ENCODE peak calls at places on chromosomes 13 and 19, in seven cellular contexts. M, P, O, K, N, I and Z are unnamed samples.

GRCh38 chr13:29550589-29550988 is 44.9 kb downstream of the SLC7A1 start:
- DNase-seq in M (no peak), P (no peak), O (no peak), K (no peak), N (no peak), I (peak), Z (peak)

GRCh38 chr19:19062454-19063182 is 1.2 kb upstream of the SLC25A42 start:
- DNase-seq in M (no peak), P (no peak), O (peak), K (no peak), N (peak), I (peak), Z (peak)

GRCh38 chr19:44576843-44577565 is 36.4 kb upstream of the IGSF23 start:
- DNase-seq in M (peak), P (peak), O (peak), K (peak), N (peak), I (peak), Z (peak)

GRCh38 chr13:84946144-84946543 is 853.1 kb downstream of the SLITRK6 start:
- DNase-seq in M (no peak), P (no peak), O (no peak), K (no peak), N (no peak), I (no peak), Z (no peak)

GRCh38 chr13:31947105-31947504 is 84.5 kb upstream of the FRY start:
- DNase-seq in M (no peak), P (peak), O (no peak), K (no peak), N (no peak), I (no peak), Z (no peak)

GRCh38 chr13:102846261-102847015 is 606 bp downstream of the ERCC5 start:
- DNase-seq in M (peak), P (peak), O (peak), K (peak), N (peak), I (peak), Z (peak)

GRCh38 chr19:46718157-46718933 is 1.4 kb upstream of the PRKD2 start:
- DNase-seq in M (peak), P (no peak), O (no peak), K (peak), N (peak), I (no peak), Z (no peak)

GRCh38 chr13:31322702-31323101 is 122.9 kb downstream of the B3GLCT start:
- DNase-seq in M (no peak), P (no peak), O (no peak), K (no peak), N (no peak), I (no peak), Z (no peak)

GRCh38 chr19:35753634-35754364 is 3.0 kb downstream of the HSPB6 start:
- DNase-seq in M (no peak), P (no peak), O (no peak), K (no peak), N (no peak), I (no peak), Z (no peak)

GRCh38 chr13:47672982-47673670 is 327.9 kb downstream of the SUCLA2 start:
- DNase-seq in M (no peak), P (no peak), O (no peak), K (no peak), N (no peak), I (peak), Z (peak)

GRCh38 chr19:57068921-57069697 is 50.7 kb upstream of the USP29 start:
- DNase-seq in M (peak), P (no peak), O (peak), K (peak), N (no peak), I (no peak), Z (no peak)

GRCh38 chr19:19657397-19657783 is 6.1 kb downstream of the ATP13A1 start:
- DNase-seq in M (peak), P (no peak), O (peak), K (no peak), N (no peak), I (no peak), Z (no peak)

GRCh38 chr19:14300281-14300680 is 81.0 kb upstream of the ADGRE5 start:
- DNase-seq in M (no peak), P (no peak), O (no peak), K (peak), N (no peak), I (no peak), Z (no peak)

GRCh38 chr13:31394491-31394890 is 194.7 kb downstream of the B3GLCT start:
- DNase-seq in M (no peak), P (no peak), O (no peak), K (no peak), N (peak), I (no peak), Z (peak)

GRCh38 chr13:22561581-22561980 is 619.2 kb upstream of the SGCG start:
- DNase-seq in M (no peak), P (no peak), O (no peak), K (no peak), N (no peak), I (no peak), Z (no peak)

GRCh38 chr19:7833225-7834156 is 3.5 kb downstream of the EVI5L start:
- DNase-seq in M (no peak), P (no peak), O (no peak), K (peak), N (no peak), I (peak), Z (peak)

GRCh38 chr19:38617764-38618589 is at the start of gene MAP4K1:
- DNase-seq in M (peak), P (peak), O (no peak), K (peak), N (peak), I (no peak), Z (no peak)

GRCh38 chr19:14113762-14114414 is 3.7 kb downstream of the PRKACA start:
- DNase-seq in M (peak), P (no peak), O (no peak), K (peak), N (no peak), I (no peak), Z (no peak)

GRCh38 chr19:44581288-44581687 is 32.1 kb upstream of the IGSF23 start:
- DNase-seq in M (no peak), P (no peak), O (no peak), K (peak), N (no peak), I (no peak), Z (no peak)

GRCh38 chr13:87274209-87274819 is 396.9 kb upstream of the SLITRK5 start:
- DNase-seq in M (peak), P (peak), O (peak), K (peak), N (peak), I (peak), Z (peak)

GRCh38 chr19:28039677-28040381 is 1173.1 kb downstream of the UQCRFS1 start:
- DNase-seq in M (no peak), P (no peak), O (no peak), K (no peak), N (no peak), I (no peak), Z (no peak)

GRCh38 chr13:38693641-38694040 is 6.8 kb downstream of the FREM2 start:
- DNase-seq in M (no peak), P (peak), O (no peak), K (no peak), N (no peak), I (no peak), Z (no peak)

GRCh38 chr19:18153555-18154134 is 682 bp downstream of the PIK3R2 start:
- DNase-seq in M (no peak), P (peak), O (no peak), K (peak), N (peak), I (no peak), Z (no peak)

GRCh38 chr13:30971575-30971974 is 39.1 kb downstream of the TEX26 start:
- DNase-seq in M (no peak), P (no peak), O (no peak), K (no peak), N (no peak), I (peak), Z (no peak)

GRCh38 chr13:80975903-80976302 is 635.0 kb upstream of the SPRY2 start:
- DNase-seq in M (no peak), P (no peak), O (no peak), K (no peak), N (no peak), I (no peak), Z (no peak)

GRCh38 chr13:107144432-107144831 is 576.5 kb upstream of the ARGLU1 start:
- DNase-seq in M (no peak), P (no peak), O (no peak), K (no peak), N (no peak), I (peak), Z (peak)

GRCh38 chr13:73870970-73871935 is 263.0 kb downstream of the KLF12 start:
- DNase-seq in M (no peak), P (no peak), O (no peak), K (no peak), N (no peak), I (peak), Z (peak)

GRCh38 chr19:42246869-42247630 is 4.6 kb upstream of the GSK3A start:
- DNase-seq in M (no peak), P (no peak), O (no peak), K (no peak), N (no peak), I (no peak), Z (no peak)

GRCh38 chr19:57978586-57979289 is 4.4 kb upstream of the C19orf18 start:
- DNase-seq in M (no peak), P (no peak), O (no peak), K (no peak), N (no peak), I (peak), Z (peak)

GRCh38 chr13:99642841-99643240 is 141.6 kb downstream of the TM9SF2 start:
- DNase-seq in M (peak), P (no peak), O (no peak), K (no peak), N (no peak), I (no peak), Z (no peak)

GRCh38 chr19:38020331-38020730 is 113.3 kb downstream of the SIPA1L3 start:
- DNase-seq in M (no peak), P (no peak), O (no peak), K (no peak), N (no peak), I (no peak), Z (no peak)

GRCh38 chr19:35216026-35216832 is 12.3 kb downstream of the FAM187B start:
- DNase-seq in M (no peak), P (no peak), O (no peak), K (no peak), N (peak), I (peak), Z (no peak)

GRCh38 chr13:23021921-23022320 is 158.9 kb upstream of the SGCG start:
- DNase-seq in M (no peak), P (no peak), O (no peak), K (no peak), N (no peak), I (no peak), Z (no peak)

GRCh38 chr19:46426506-46427162 is 2.1 kb downstream of the PNMA8C start:
- DNase-seq in M (peak), P (peak), O (peak), K (peak), N (no peak), I (peak), Z (peak)

GRCh38 chr13:112154301-112155060 is 87.5 kb downstream of the SOX1 start:
- DNase-seq in M (no peak), P (no peak), O (no peak), K (no peak), N (no peak), I (no peak), Z (no peak)

GRCh38 chr13:112160558-112160957 is 93.6 kb downstream of the SOX1 start:
- DNase-seq in M (no peak), P (no peak), O (no peak), K (peak), N (no peak), I (no peak), Z (no peak)

GRCh38 chr13:112158961-112159360 is 92.0 kb downstream of the SOX1 start:
- DNase-seq in M (no peak), P (no peak), O (no peak), K (no peak), N (no peak), I (no peak), Z (no peak)

GRCh38 chr13:112161441-112162301 is 94.7 kb downstream of the SOX1 start:
- DNase-seq in M (no peak), P (no peak), O (no peak), K (no peak), N (no peak), I (no peak), Z (no peak)

GRCh38 chr13:112159575-112160547 is 92.9 kb downstream of the SOX1 start:
- DNase-seq in M (no peak), P (no peak), O (no peak), K (peak), N (no peak), I (no peak), Z (no peak)
- TF ChIP-seq CTCF in M (no peak), P (no peak), O (no peak), K (no peak), N (no peak), I (no peak), Z (no peak)

DNA sequence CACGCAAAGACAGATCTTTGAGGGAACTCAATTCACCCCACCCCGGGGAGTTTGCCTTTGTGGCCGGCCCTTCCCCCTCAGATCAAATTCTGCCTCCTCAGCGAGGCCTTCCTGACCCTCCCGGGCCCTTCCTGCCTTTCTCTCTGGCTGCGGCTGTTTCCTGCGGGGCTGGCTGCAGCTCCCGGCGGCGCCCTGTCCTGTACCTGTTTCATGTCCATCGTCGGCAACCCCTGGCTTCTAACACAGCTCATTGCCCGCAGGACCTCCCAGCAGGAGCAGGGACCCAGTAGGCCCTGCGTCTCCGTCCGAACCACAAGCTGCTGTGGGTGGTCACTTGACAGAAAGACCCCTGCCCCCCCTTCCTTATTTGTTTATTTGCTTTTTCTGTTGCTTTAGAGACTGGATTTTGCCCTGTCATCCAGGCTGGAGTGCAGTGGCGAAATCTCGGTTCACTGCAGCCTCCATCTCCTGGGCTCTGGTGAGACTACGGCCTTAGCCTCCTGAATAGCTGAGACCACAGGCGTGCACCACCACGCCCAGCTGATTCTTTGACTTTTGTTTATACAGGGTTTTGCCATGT is 7.7 kb upstream of the PTBP1 start:
- DNase-seq in M (peak), P (no peak), O (peak), K (no peak), N (no peak), I (no peak), Z (no peak)
- H3K4me3 ChIP-seq in M (no peak), P (no peak), O (no peak), K (no peak), N (no peak), I (no peak), Z (no peak)

DNA sequence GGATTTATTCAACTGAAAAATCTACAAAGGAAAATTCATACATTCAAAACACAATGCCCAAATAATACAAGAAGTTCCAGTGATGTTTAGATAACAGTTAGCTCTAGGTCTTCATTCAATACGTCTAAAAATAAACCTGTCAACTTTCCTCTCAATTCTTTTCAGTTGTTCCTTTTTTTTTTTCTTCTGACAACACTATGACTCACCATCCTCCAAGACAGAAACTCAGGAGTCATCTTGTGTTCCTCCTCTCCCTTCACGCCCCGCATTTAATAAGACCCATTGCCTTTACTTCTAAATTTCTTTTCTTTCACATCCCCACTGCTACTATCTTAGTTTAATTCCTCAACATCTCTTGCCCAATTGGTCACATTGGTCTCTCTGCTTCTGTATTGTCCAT is 759.9 kb downstream of the GPC5 start:
- DNase-seq in M (no peak), P (no peak), O (no peak), K (no peak), N (no peak), I (peak), Z (peak)
- TF ChIP-seq CTCF in M (no peak), P (no peak), O (no peak), K (no peak), N (no peak), I (no peak), Z (no peak)

GRCh38 chr19:2634960-2635359 is 67.5 kb downstream of the GNG7 start:
- DNase-seq in M (no peak), P (no peak), O (no peak), K (no peak), N (no peak), I (no peak), Z (no peak)
- H3K4me3 ChIP-seq in M (no peak), P (peak), O (no peak), K (no peak), N (no peak), I (no peak), Z (no peak)

GRCh38 chr13:97258801-97259200 is 36.7 kb downstream of the MBNL2 start:
- DNase-seq in M (no peak), P (no peak), O (no peak), K (no peak), N (no peak), I (peak), Z (peak)

GRCh38 chr13:97256343-97256783 is 34.2 kb downstream of the MBNL2 start:
- DNase-seq in M (no peak), P (peak), O (no peak), K (no peak), N (no peak), I (peak), Z (peak)

GRCh38 chr13:97259787-97260641 is 37.9 kb downstream of the MBNL2 start:
- DNase-seq in M (no peak), P (no peak), O (no peak), K (no peak), N (no peak), I (peak), Z (peak)

GRCh38 chr13:97257228-97257755 is 35.2 kb downstream of the MBNL2 start:
- DNase-seq in M (no peak), P (no peak), O (no peak), K (no peak), N (no peak), I (peak), Z (no peak)

GRCh38 chr13:97257800-97258799 is 36.0 kb downstream of the MBNL2 start:
- DNase-seq in M (no peak), P (peak), O (peak), K (no peak), N (peak), I (peak), Z (peak)
- TF ChIP-seq CTCF in M (no peak), P (no peak), O (peak), K (no peak), N (no peak), I (peak), Z (peak)

GRCh38 chr19:49339364-49340068 is 4.3 kb downstream of the CD37 start:
- DNase-seq in M (no peak), P (peak), O (peak), K (peak), N (no peak), I (peak), Z (peak)

GRCh38 chr19:49340865-49341718 is 5.9 kb downstream of the CD37 start:
- DNase-seq in M (no peak), P (peak), O (no peak), K (no peak), N (no peak), I (no peak), Z (no peak)

GRCh38 chr19:49338691-49339363 is 3.6 kb downstream of the CD37 start:
- DNase-seq in M (peak), P (peak), O (peak), K (peak), N (no peak), I (peak), Z (peak)

GRCh38 chr19:49342291-49342721 is 7.1 kb downstream of the CD37 start:
- DNase-seq in M (no peak), P (no peak), O (no peak), K (no peak), N (no peak), I (no peak), Z (no peak)

GRCh38 chr19:49340069-49340864 is 5.1 kb downstream of the CD37 start:
- DNase-seq in M (peak), P (peak), O (peak), K (peak), N (no peak), I (peak), Z (no peak)
- H3K4me3 ChIP-seq in M (no peak), P (peak), O (no peak), K (no peak), N (no peak), I (no peak), Z (no peak)

DNA sequence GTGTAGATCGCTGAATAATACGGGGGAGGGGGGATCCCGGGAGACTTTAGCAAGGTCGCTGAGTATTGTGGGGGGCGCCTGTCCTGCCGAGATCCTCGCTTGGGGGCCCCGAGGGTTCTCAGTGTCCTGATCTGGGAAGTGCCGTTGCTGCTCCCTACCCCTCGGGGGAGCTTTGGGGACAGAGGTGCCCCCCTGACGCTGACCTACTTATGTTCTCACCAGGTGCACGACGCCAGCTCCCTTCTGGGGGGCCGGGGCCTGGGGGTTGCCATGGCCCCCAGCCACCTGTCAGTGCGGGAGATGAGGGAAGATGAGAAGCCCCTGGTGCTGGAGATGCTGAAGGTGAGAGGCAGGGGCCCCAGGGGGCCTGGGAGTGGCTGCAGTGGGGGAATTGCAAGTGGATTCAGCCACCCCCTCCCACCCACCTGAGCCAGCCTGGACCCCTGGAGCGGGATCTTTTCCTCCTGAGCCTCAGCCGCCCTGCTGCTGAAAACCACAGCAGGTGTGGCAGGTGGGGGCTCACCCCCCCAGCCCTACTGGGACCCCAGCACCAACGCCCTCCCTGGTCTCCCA is 537 bp downstream of the NAT14 start:
- DNase-seq in M (peak), P (no peak), O (peak), K (no peak), N (no peak), I (no peak), Z (no peak)
- TF ChIP-seq CTCF in M (no peak), P (no peak), O (no peak), K (no peak), N (no peak), I (no peak), Z (no peak)